ENCODE peak calls at places on chromosomes 6 and 20, in seven cellular contexts. P, N, B, F, D, T and Q are unnamed samples. For H3K4me1 and H3K9me3, the result is how much of the 10 kb centered on the place peaks cover.

GRCh38 chr6:135002229-135002844 is 52.3 kb downstream of the HBS1L start:
- DNase-seq in P (peak), F (no peak), N (peak), B (peak), D (no peak), T (no peak), Q (no peak)

GRCh38 chr6:43989556-43990248 is 137.6 kb downstream of the MRPL14 start:
- DNase-seq in T (peak), P (no peak), B (no peak), D (no peak), F (no peak), N (no peak), Q (no peak)

GRCh38 chr6:137893726-137894125 is 26.7 kb downstream of the TNFAIP3 start:
- DNase-seq in D (no peak), T (no peak), N (no peak), P (no peak), F (no peak), B (no peak), Q (no peak)

GRCh38 chr6:39301606-39302005 is 12.6 kb downstream of the KCNK17 start:
- DNase-seq in N (no peak), T (peak), D (no peak), P (peak), F (no peak), B (no peak), Q (no peak)

GRCh38 chr6:139987091-139987490 is 612.6 kb upstream of the CITED2 start:
- DNase-seq in F (no peak), T (no peak), P (no peak), N (no peak), B (no peak), D (no peak), Q (no peak)

GRCh38 chr6:104789770-104790190 is 69.9 kb downstream of the HACE1 start:
- DNase-seq in F (no peak), B (peak), N (peak), D (no peak), P (no peak), T (no peak), Q (no peak)

GRCh38 chr20:41366546-41367392 is at the start of gene EMILIN3:
- DNase-seq in T (peak), P (peak), F (no peak), B (no peak), D (no peak), N (no peak), Q (no peak)

GRCh38 chr6:167827062-167827587 is 414 bp downstream of the AFDN start:
- DNase-seq in T (no peak), D (peak), N (no peak), F (no peak), P (no peak), B (peak), Q (peak)

GRCh38 chr6:118387921-118388701 is 160.0 kb upstream of the PLN start:
- DNase-seq in T (no peak), F (no peak), N (peak), B (peak), P (no peak), D (no peak), Q (no peak)

GRCh38 chr6:1645466-1646185 is 35.9 kb downstream of the FOXC1 start:
- DNase-seq in T (no peak), D (no peak), P (no peak), B (no peak), F (no peak), N (peak), Q (no peak)

GRCh38 chr6:131443514-131443913 is 129.5 kb upstream of the ARG1 start:
- DNase-seq in T (no peak), N (no peak), P (no peak), D (no peak), F (no peak), B (no peak), Q (no peak)

DNA sequence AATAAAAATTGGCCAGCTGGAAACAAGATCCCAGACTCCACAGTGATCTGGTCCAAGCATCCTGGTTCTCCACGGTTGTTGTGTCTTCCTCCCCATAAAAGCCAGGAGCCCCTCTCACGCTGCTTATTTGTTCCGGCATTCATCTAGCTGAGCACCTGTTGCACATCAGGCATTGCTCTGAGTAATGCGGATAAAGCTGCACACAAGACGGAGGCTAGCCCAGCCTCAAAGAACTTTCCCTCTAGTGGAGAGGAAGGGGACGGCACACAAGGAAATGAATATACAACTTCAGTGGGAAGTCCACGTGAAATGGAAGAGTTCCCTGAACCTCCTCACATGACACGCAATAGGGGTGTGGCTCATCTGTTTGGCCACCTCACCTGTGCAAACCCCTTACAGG is 30.3 kb upstream of the NXT1 start:
- DNase-seq in B (peak), F (no peak), D (no peak), T (no peak), P (no peak), N (peak), Q (no peak)
- TF ChIP-seq CTCF in B (peak), F (no peak), D (peak), T (peak), P (peak), N (peak), Q (peak)

DNA sequence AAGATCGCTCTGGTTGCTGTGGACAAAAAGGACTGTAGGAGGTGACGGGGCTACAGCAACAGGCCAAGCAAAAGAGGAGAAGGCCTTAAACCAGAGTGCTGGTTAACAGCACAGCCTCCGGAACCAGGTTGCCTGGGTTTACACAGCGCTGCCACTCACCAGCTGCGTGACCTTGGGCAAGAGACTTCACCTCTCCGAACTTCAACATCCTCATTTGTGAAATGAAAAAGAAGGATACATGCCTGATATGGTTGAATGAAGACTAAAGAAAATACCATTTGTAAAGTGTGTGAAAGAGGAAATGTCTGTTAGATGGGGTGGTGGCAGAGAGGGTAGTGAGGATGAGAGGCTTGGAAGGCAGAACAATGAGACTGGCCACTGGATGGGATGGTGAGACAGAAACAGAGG is 44.9 kb downstream of the PREX1 start:
- DNase-seq in F (no peak), D (no peak), P (no peak), N (no peak), T (no peak), B (no peak), Q (no peak)
- H3K4me1 ChIP-seq in F (under half), D (under half), P (under half), N (under half), T (under half), B (under half), Q (under half)

GRCh38 chr6:143348531-143348930 is 102.0 kb downstream of the ADAT2 start:
- DNase-seq in F (no peak), N (peak), D (no peak), P (no peak), T (no peak), B (no peak), Q (no peak)
- H3K9me3 ChIP-seq in F (under half), N (under half), D (under half), P (under half), T (under half), B (under half), Q (under half)

GRCh38 chr6:120056085-120056484 is 706.5 kb upstream of the MAN1A1 start:
- DNase-seq in D (no peak), F (no peak), N (no peak), T (no peak), P (peak), B (no peak), Q (no peak)
- TF ChIP-seq CTCF in D (no peak), F (no peak), N (no peak), T (peak), P (peak), B (peak), Q (no peak)

GRCh38 chr20:15440249-15440820 is 1102.9 kb upstream of the FLRT3 start:
- DNase-seq in F (no peak), P (no peak), B (no peak), D (no peak), N (no peak), T (no peak), Q (no peak)
- H3K4me1 ChIP-seq in F (under half), P (under half), B (under half), D (under half), N (under half), T (under half), Q (under half)

DNA sequence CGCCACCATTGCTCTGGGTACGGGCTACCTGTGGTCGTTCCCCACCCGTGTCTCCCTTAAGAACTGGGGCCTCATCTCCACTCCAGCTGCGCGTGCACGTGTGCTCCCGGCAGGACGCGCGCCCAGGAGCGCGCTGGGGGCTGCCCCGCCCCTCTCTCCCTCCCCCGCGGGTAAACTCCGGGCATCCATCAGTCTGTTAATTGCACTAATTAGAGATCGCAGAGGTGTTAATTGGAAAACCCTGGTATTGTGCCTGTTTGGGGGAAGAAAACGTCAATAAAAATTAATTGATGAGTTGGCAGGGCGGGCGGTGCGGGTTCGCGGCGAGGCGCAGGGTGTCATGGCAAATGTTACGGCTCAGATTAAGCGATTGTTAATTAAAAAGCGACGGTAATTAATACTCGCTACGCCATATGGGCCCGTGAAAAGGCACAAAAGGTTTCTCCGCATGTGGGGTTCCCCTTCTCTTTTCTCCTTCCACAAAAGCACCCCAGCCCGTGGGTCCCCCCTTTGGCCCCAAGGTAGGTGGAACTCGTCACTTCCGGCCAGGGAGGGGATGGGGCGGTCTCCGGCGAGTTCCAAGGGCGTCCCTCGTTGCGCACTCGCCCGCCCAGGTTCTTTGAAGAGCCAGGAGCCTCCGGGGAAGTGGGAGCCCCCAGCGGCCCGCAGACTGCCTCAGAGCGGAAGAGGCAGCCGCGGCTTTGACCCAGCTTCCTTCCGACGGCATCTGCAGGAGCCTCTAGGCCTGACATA is 14.4 kb downstream of the FOXP4 start:
- DNase-seq in D (peak), P (peak), N (no peak), T (no peak), B (peak), F (peak), Q (peak)
- H3K9me3 ChIP-seq in D (under half), P (under half), N (under half), T (under half), B (under half), F (under half), Q (under half)